ENCODE peak calls at places on chromosomes 6 and 20, in eight cellular contexts. O is astrocyte; S is cardiac muscle cell; D is PC-3; I is Panc1; Y is GM23248; E is CD4-positive, CD25-positive, alpha-beta regulatory T cell; W is CD8-positive, alpha-beta T cell. K is an unnamed sample.

GRCh38 chr6:169157474-169158181 is 96.0 kb downstream of the THBS2 start:
- DNase-seq in O (no peak), S (no peak), D (no peak), I (no peak), Y (no peak), E (no peak), W (no peak), K (no peak)

GRCh38 chr6:79468116-79468515 is 69.1 kb downstream of the LCA5 start:
- DNase-seq in O (peak; percentile 60), S (peak; percentile 11), D (no peak), I (no peak), Y (peak; percentile 72), E (no peak), W (no peak), K (no peak)

GRCh38 chr6:5337573-5337972 is 76.3 kb downstream of the FARS2 start:
- DNase-seq in O (peak; percentile 83), S (peak; percentile 76), D (peak; percentile 7), I (no peak), Y (peak; percentile 13), E (no peak), W (no peak), K (no peak)

GRCh38 chr6:45895569-45895968 is 120.1 kb downstream of the CLIC5 start:
- DNase-seq in O (no peak), S (no peak), D (no peak), I (no peak), Y (no peak), E (no peak), W (no peak), K (no peak)

GRCh38 chr6:142009647-142010046 is 123.1 kb upstream of the GJE1 start:
- DNase-seq in O (peak; percentile 97), S (peak; percentile 83), D (peak; percentile 10), I (no peak), Y (no peak), E (no peak), W (no peak), K (no peak)

GRCh38 chr6:453152-453551 is 61.6 kb downstream of the IRF4 start:
- DNase-seq in O (no peak), S (peak; percentile 3), D (no peak), I (no peak), Y (peak; percentile 59), E (no peak), W (no peak), K (no peak)

GRCh38 chr20:46688151-46689081 is 828 bp downstream of the TP53RK start:
- DNase-seq in O (peak; percentile 43), S (peak; percentile 56), D (peak; percentile 34), I (no peak), Y (peak; percentile 76), E (no peak), W (no peak), K (no peak)

GRCh38 chr6:150410906-150411305 is 42.1 kb downstream of the IYD start:
- DNase-seq in O (peak; percentile 26), S (no peak), D (peak; percentile 46), I (no peak), Y (peak; percentile 17), E (no peak), W (no peak), K (no peak)

GRCh38 chr6:24228681-24229255 is 102.8 kb downstream of the NRSN1 start:
- DNase-seq in O (peak; percentile 46), S (peak; percentile 75), D (no peak), I (no peak), Y (peak; percentile 84), E (no peak), W (no peak), K (no peak)

GRCh38 chr20:38270869-38271608 is 10.5 kb upstream of the KIAA1755 start:
- DNase-seq in O (peak; percentile 99), S (peak; percentile 98), D (peak; percentile 94), I (no peak), Y (peak; percentile 95), E (no peak), W (no peak), K (no peak)

GRCh38 chr6:6712979-6713514 is 124.5 kb downstream of the LY86 start:
- DNase-seq in O (no peak), S (no peak), D (no peak), I (no peak), Y (peak; percentile 68), E (no peak), W (no peak), K (no peak)

GRCh38 chr6:136148051-136148450 is 102.1 kb downstream of the MTFR2 start:
- DNase-seq in O (no peak), S (no peak), D (no peak), I (no peak), Y (no peak), E (no peak), W (no peak), K (no peak)

GRCh38 chr6:12504325-12504966 is 212.1 kb upstream of the PHACTR1 start:
- DNase-seq in O (no peak), S (no peak), D (peak; percentile 74), I (no peak), Y (peak; percentile 50), E (no peak), W (no peak), K (peak; percentile 33)

GRCh38 chr6:10633216-10633615 is 61.2 kb downstream of the C6orf52 start:
- DNase-seq in O (peak; percentile 76), S (peak; percentile 1), D (peak; percentile 95), I (peak; percentile 74), Y (peak; percentile 51), E (no peak), W (no peak), K (no peak)

GRCh38 chr6:157571995-157572394 is 191.0 kb downstream of the ZDHHC14 start:
- DNase-seq in O (no peak), S (no peak), D (no peak), I (no peak), Y (no peak), E (no peak), W (no peak), K (no peak)

DNA sequence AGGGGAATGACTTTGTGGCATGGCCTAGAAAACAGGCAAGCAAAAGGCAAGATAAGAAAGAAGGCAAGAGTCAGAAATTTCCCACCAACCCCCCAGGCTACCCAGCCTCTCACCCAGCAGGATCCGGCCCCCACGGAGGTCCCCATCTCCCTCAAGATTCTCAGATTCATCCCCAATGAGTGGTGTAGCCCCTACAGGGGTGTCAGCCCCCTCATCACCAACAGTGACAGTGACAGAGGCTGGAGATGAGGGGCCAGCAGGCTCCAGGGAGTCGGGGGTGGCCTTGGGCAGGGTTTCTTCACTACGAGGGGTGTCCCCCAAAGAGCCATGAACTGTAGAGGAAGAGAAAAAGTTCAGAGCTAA is 1.0 kb downstream of the EHMT2 start:
- DNase-seq in O (no peak), S (no peak), D (no peak), I (no peak), Y (no peak), E (no peak), W (no peak), K (no peak)
- H3K4me3 ChIP-seq in O (peak overlapping the region; percentile 79), S (peak overlapping the region; percentile 100), D (peak overlapping the region; percentile 81), I (peak overlapping the region; percentile 96), Y (peak overlapping the region; percentile 88), E (peak overlapping the region; percentile 13), W (peak overlapping the region; percentile 90), K (peak overlapping the region; percentile 87)

GRCh38 chr6:108535079-108535742 is 25.5 kb upstream of the FOXO3 start:
- DNase-seq in O (no peak), S (no peak), D (no peak), I (no peak), Y (no peak), E (no peak), W (no peak), K (no peak)
- H3K27me3 ChIP-seq in O (peaks cover 6% of the 10 kb centered on the region), S (no peaks in the 10 kb centered on the region), D (no peaks in the 10 kb centered on the region), I (no peaks in the 10 kb centered on the region), Y (no peaks in the 10 kb centered on the region), E (no peaks in the 10 kb centered on the region), W (no peaks in the 10 kb centered on the region), K (no peaks in the 10 kb centered on the region)

GRCh38 chr20:44728835-44729342 is 13.7 kb downstream of the CCN5 start:
- DNase-seq in O (peak; percentile 56), S (peak; percentile 73), D (peak; percentile 99), I (peak; percentile 98), Y (peak; percentile 93), E (no peak), W (no peak), K (no peak)

GRCh38 chr20:44730441-44730840 is 15.2 kb upstream of the KCNK15 start:
- DNase-seq in O (peak; percentile 85), S (peak; percentile 85), D (peak; percentile 100), I (peak; percentile 97), Y (peak; percentile 94), E (no peak), W (no peak), K (no peak)

GRCh38 chr20:44732327-44732726 is 13.3 kb upstream of the KCNK15 start:
- DNase-seq in O (peak; percentile 27), S (no peak), D (peak; percentile 27), I (no peak), Y (peak; percentile 28), E (no peak), W (no peak), K (no peak)

GRCh38 chr20:44733341-44734069 is 12.2 kb upstream of the KCNK15 start:
- DNase-seq in O (no peak), S (peak; percentile 83), D (peak; percentile 90), I (peak; percentile 83), Y (peak; percentile 87), E (peak; percentile 59), W (peak; percentile 34), K (no peak)

DNA sequence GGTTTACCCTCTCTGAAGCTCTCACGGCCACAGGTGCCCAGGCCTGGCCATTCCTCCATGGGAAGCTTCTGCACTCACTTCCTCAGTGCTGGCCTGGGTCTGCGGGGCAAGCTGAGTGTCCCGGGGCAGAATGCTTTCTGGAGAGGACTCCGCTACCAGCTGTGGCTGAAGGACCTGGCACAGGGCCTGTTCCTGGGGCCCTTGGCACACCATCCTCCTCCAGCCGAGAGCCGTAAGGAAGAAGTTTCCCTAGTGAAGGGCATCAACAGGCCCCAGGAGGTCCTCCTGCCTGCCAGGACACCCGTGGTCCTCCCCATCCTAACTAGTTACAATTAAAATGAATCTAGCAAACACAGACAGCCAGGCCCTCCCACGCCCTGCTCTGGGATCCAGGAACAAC is 14.0 kb upstream of the KCNK15 start:
- DNase-seq in O (no peak), S (no peak), D (no peak), I (no peak), Y (no peak), E (no peak), W (no peak), K (no peak)
- H3K4me1 ChIP-seq in O (peaks cover 24% of the 10 kb centered on the region), S (peaks cover 3% of the 10 kb centered on the region), D (peaks cover 47% of the 10 kb centered on the region), I (peaks cover 63% of the 10 kb centered on the region), Y (peaks cover 48% of the 10 kb centered on the region), E (no peaks in the 10 kb centered on the region), W (peaks cover 2% of the 10 kb centered on the region), K (peaks cover 5% of the 10 kb centered on the region)

GRCh38 chr6:28587746-28588075 is 62.0 kb downstream of the GPX5 start:
- DNase-seq in O (peak; percentile 33), S (no peak), D (no peak), I (no peak), Y (peak; percentile 56), E (no peak), W (no peak), K (no peak)

GRCh38 chr6:28583463-28583862 is 57.8 kb downstream of the GPX5 start:
- DNase-seq in O (no peak), S (no peak), D (no peak), I (no peak), Y (no peak), E (no peak), W (no peak), K (no peak)

GRCh38 chr6:28587011-28587745 is 61.5 kb downstream of the GPX5 start:
- DNase-seq in O (peak; percentile 61), S (peak; percentile 64), D (peak; percentile 85), I (no peak), Y (peak; percentile 48), E (peak; percentile 61), W (peak; percentile 47), K (no peak)

GRCh38 chr6:28585335-28585734 is 59.7 kb downstream of the GPX5 start:
- DNase-seq in O (peak; percentile 55), S (peak; percentile 75), D (peak; percentile 76), I (no peak), Y (peak; percentile 78), E (no peak), W (no peak), K (no peak)

GRCh38 chr6:28586273-28586672 is 60.6 kb downstream of the GPX5 start:
- DNase-seq in O (no peak), S (no peak), D (peak; percentile 45), I (no peak), Y (no peak), E (no peak), W (no peak), K (no peak)
- H3K4me3 ChIP-seq in O (peak overlapping the region; percentile 93), S (peak overlapping the region; percentile 68), D (peak overlapping the region; percentile 89), I (peak overlapping the region; percentile 59), Y (no peak overlapping the region), E (peak overlapping the region; percentile 64), W (peak overlapping the region; percentile 58), K (peak overlapping the region; percentile 74)